ENCODE peak calls at places on chromosome 3, in five cellular contexts. One of them, this sample, is unnamed.

GRCh38 chr3:184284696-184285095 is 8.9 kb downstream of the ECE2 start:
- DNase-seq in stimulated activated CD4-positive, alpha-beta T cell treated with anti-CD3 and anti-CD28 coated beads, Interleukin-15, amount 100 ng/mL, for 24 hours: peak
- DNase-seq in mammary epithelial cell: peak
- DNase-seq in GM10248: peak
- DNase-seq in iPS-NIHi11: peak
- DNase-seq in this sample: peak

GRCh38 chr3:64340636-64341240 is 115.5 kb upstream of the PRICKLE2 start:
- DNase-seq in mammary epithelial cell: peak
- DNase-seq in GM10248: no peak
- DNase-seq in iPS-NIHi11: no peak
- DNase-seq in stimulated activated CD4-positive, alpha-beta T cell treated with anti-CD3 and anti-CD28 coated beads, Interleukin-15, amount 100 ng/mL, for 24 hours: no peak
- DNase-seq in this sample: no peak

GRCh38 chr3:126345231-126345630 is 12.0 kb downstream of the KLF15 start:
- DNase-seq in stimulated activated CD4-positive, alpha-beta T cell treated with anti-CD3 and anti-CD28 coated beads, Interleukin-15, amount 100 ng/mL, for 24 hours: no peak
- DNase-seq in iPS-NIHi11: no peak
- DNase-seq in GM10248: no peak
- DNase-seq in mammary epithelial cell: no peak
- DNase-seq in this sample: no peak

GRCh38 chr3:161957467-161957866 is 460.9 kb downstream of the OTOL1 start:
- DNase-seq in GM10248: no peak
- DNase-seq in iPS-NIHi11: no peak
- DNase-seq in stimulated activated CD4-positive, alpha-beta T cell treated with anti-CD3 and anti-CD28 coated beads, Interleukin-15, amount 100 ng/mL, for 24 hours: no peak
- DNase-seq in mammary epithelial cell: no peak
- DNase-seq in this sample: no peak

GRCh38 chr3:74273091-74273490 is 341.4 kb downstream of the CNTN3 start:
- DNase-seq in GM10248: no peak
- DNase-seq in stimulated activated CD4-positive, alpha-beta T cell treated with anti-CD3 and anti-CD28 coated beads, Interleukin-15, amount 100 ng/mL, for 24 hours: no peak
- DNase-seq in mammary epithelial cell: peak
- DNase-seq in iPS-NIHi11: no peak
- DNase-seq in this sample: no peak

GRCh38 chr3:52551118-52551517 is 14.7 kb downstream of the UQCC5 start:
- DNase-seq in iPS-NIHi11: no peak
- DNase-seq in mammary epithelial cell: no peak
- DNase-seq in GM10248: no peak
- DNase-seq in stimulated activated CD4-positive, alpha-beta T cell treated with anti-CD3 and anti-CD28 coated beads, Interleukin-15, amount 100 ng/mL, for 24 hours: no peak
- DNase-seq in this sample: no peak

GRCh38 chr3:147493065-147493464 is 83.9 kb downstream of the ZIC1 start:
- DNase-seq in iPS-NIHi11: no peak
- DNase-seq in mammary epithelial cell: no peak
- DNase-seq in GM10248: no peak
- DNase-seq in stimulated activated CD4-positive, alpha-beta T cell treated with anti-CD3 and anti-CD28 coated beads, Interleukin-15, amount 100 ng/mL, for 24 hours: no peak
- DNase-seq in this sample: no peak

GRCh38 chr3:126313580-126314304 is 43.5 kb downstream of the KLF15 start:
- DNase-seq in stimulated activated CD4-positive, alpha-beta T cell treated with anti-CD3 and anti-CD28 coated beads, Interleukin-15, amount 100 ng/mL, for 24 hours: no peak
- DNase-seq in GM10248: no peak
- DNase-seq in mammary epithelial cell: no peak
- DNase-seq in iPS-NIHi11: no peak
- DNase-seq in this sample: no peak

GRCh38 chr3:121330118-121330517 is 215.7 kb downstream of the POLQ start:
- DNase-seq in stimulated activated CD4-positive, alpha-beta T cell treated with anti-CD3 and anti-CD28 coated beads, Interleukin-15, amount 100 ng/mL, for 24 hours: no peak
- DNase-seq in GM10248: no peak
- DNase-seq in iPS-NIHi11: no peak
- DNase-seq in mammary epithelial cell: no peak
- DNase-seq in this sample: no peak

GRCh38 chr3:146747928-146748327 is 142.8 kb upstream of the PLSCR5 start:
- DNase-seq in iPS-NIHi11: no peak
- DNase-seq in mammary epithelial cell: peak
- DNase-seq in stimulated activated CD4-positive, alpha-beta T cell treated with anti-CD3 and anti-CD28 coated beads, Interleukin-15, amount 100 ng/mL, for 24 hours: no peak
- DNase-seq in GM10248: no peak
- DNase-seq in this sample: no peak

GRCh38 chr3:191728186-191728585 is 267.2 kb downstream of the PYDC2 start:
- DNase-seq in stimulated activated CD4-positive, alpha-beta T cell treated with anti-CD3 and anti-CD28 coated beads, Interleukin-15, amount 100 ng/mL, for 24 hours: no peak
- DNase-seq in iPS-NIHi11: no peak
- DNase-seq in GM10248: no peak
- DNase-seq in mammary epithelial cell: no peak
- DNase-seq in this sample: no peak

GRCh38 chr3:42613462-42613861 is 13.0 kb downstream of the NKTR start:
- DNase-seq in mammary epithelial cell: no peak
- DNase-seq in stimulated activated CD4-positive, alpha-beta T cell treated with anti-CD3 and anti-CD28 coated beads, Interleukin-15, amount 100 ng/mL, for 24 hours: no peak
- DNase-seq in GM10248: no peak
- DNase-seq in iPS-NIHi11: no peak
- DNase-seq in this sample: no peak

GRCh38 chr3:30440880-30441279 is 165.5 kb upstream of the TGFBR2 start:
- DNase-seq in GM10248: no peak
- DNase-seq in stimulated activated CD4-positive, alpha-beta T cell treated with anti-CD3 and anti-CD28 coated beads, Interleukin-15, amount 100 ng/mL, for 24 hours: no peak
- DNase-seq in iPS-NIHi11: no peak
- DNase-seq in mammary epithelial cell: peak
- DNase-seq in this sample: no peak

GRCh38 chr3:40185029-40185695 is 124.3 kb upstream of the EIF1B start:
- DNase-seq in GM10248: no peak
- DNase-seq in iPS-NIHi11: no peak
- DNase-seq in stimulated activated CD4-positive, alpha-beta T cell treated with anti-CD3 and anti-CD28 coated beads, Interleukin-15, amount 100 ng/mL, for 24 hours: no peak
- DNase-seq in mammary epithelial cell: no peak
- DNase-seq in this sample: no peak

GRCh38 chr3:25751691-25752090 is 31.6 kb downstream of the NGLY1 start:
- DNase-seq in stimulated activated CD4-positive, alpha-beta T cell treated with anti-CD3 and anti-CD28 coated beads, Interleukin-15, amount 100 ng/mL, for 24 hours: no peak
- DNase-seq in GM10248: no peak
- DNase-seq in iPS-NIHi11: no peak
- DNase-seq in mammary epithelial cell: no peak
- DNase-seq in this sample: no peak

GRCh38 chr3:39350714-39351113 is 21.2 kb downstream of the CCR8 start:
- DNase-seq in mammary epithelial cell: no peak
- DNase-seq in iPS-NIHi11: no peak
- DNase-seq in GM10248: no peak
- DNase-seq in stimulated activated CD4-positive, alpha-beta T cell treated with anti-CD3 and anti-CD28 coated beads, Interleukin-15, amount 100 ng/mL, for 24 hours: no peak
- DNase-seq in this sample: no peak

GRCh38 chr3:170058127-170058526 is 20.3 kb downstream of the GPR160 start:
- DNase-seq in mammary epithelial cell: no peak
- DNase-seq in stimulated activated CD4-positive, alpha-beta T cell treated with anti-CD3 and anti-CD28 coated beads, Interleukin-15, amount 100 ng/mL, for 24 hours: no peak
- DNase-seq in GM10248: no peak
- DNase-seq in iPS-NIHi11: no peak
- DNase-seq in this sample: no peak

GRCh38 chr3:101495552-101495951 is 17.5 kb downstream of the SENP7 start:
- DNase-seq in GM10248: no peak
- DNase-seq in mammary epithelial cell: no peak
- DNase-seq in iPS-NIHi11: no peak
- DNase-seq in stimulated activated CD4-positive, alpha-beta T cell treated with anti-CD3 and anti-CD28 coated beads, Interleukin-15, amount 100 ng/mL, for 24 hours: no peak
- DNase-seq in this sample: no peak

GRCh38 chr3:151866711-151867410 is 6.6 kb upstream of the SUCNR1 start:
- DNase-seq in iPS-NIHi11: no peak
- DNase-seq in stimulated activated CD4-positive, alpha-beta T cell treated with anti-CD3 and anti-CD28 coated beads, Interleukin-15, amount 100 ng/mL, for 24 hours: no peak
- DNase-seq in mammary epithelial cell: no peak
- DNase-seq in GM10248: no peak
- DNase-seq in this sample: no peak

GRCh38 chr3:197343656-197344408 is 45.4 kb upstream of the DLG1 start:
- DNase-seq in GM10248: no peak
- DNase-seq in iPS-NIHi11: no peak
- DNase-seq in mammary epithelial cell: no peak
- DNase-seq in stimulated activated CD4-positive, alpha-beta T cell treated with anti-CD3 and anti-CD28 coated beads, Interleukin-15, amount 100 ng/mL, for 24 hours: no peak
- DNase-seq in this sample: no peak

GRCh38 chr3:138947303-138948121 is 495 bp downstream of the FOXL2NB start:
- DNase-seq in GM10248: no peak
- DNase-seq in iPS-NIHi11: no peak
- DNase-seq in mammary epithelial cell: no peak
- DNase-seq in stimulated activated CD4-positive, alpha-beta T cell treated with anti-CD3 and anti-CD28 coated beads, Interleukin-15, amount 100 ng/mL, for 24 hours: no peak
- DNase-seq in this sample: no peak

GRCh38 chr3:176927280-176927679 is 270.0 kb downstream of the TBL1XR1 start:
- DNase-seq in mammary epithelial cell: no peak
- DNase-seq in GM10248: no peak
- DNase-seq in iPS-NIHi11: no peak
- DNase-seq in stimulated activated CD4-positive, alpha-beta T cell treated with anti-CD3 and anti-CD28 coated beads, Interleukin-15, amount 100 ng/mL, for 24 hours: no peak
- DNase-seq in this sample: no peak

GRCh38 chr3:72976182-72976825 is 20.3 kb upstream of the PPP4R2 start:
- DNase-seq in stimulated activated CD4-positive, alpha-beta T cell treated with anti-CD3 and anti-CD28 coated beads, Interleukin-15, amount 100 ng/mL, for 24 hours: no peak
- DNase-seq in GM10248: no peak
- DNase-seq in mammary epithelial cell: no peak
- DNase-seq in iPS-NIHi11: no peak
- DNase-seq in this sample: peak

GRCh38 chr3:17581421-17582080 is 160.9 kb downstream of the TBC1D5 start:
- DNase-seq in mammary epithelial cell: peak
- DNase-seq in stimulated activated CD4-positive, alpha-beta T cell treated with anti-CD3 and anti-CD28 coated beads, Interleukin-15, amount 100 ng/mL, for 24 hours: no peak
- DNase-seq in iPS-NIHi11: no peak
- DNase-seq in GM10248: no peak
- DNase-seq in this sample: no peak

GRCh38 chr3:139588450-139588849 is 48.9 kb upstream of the RBP1 start:
- DNase-seq in GM10248: no peak
- DNase-seq in stimulated activated CD4-positive, alpha-beta T cell treated with anti-CD3 and anti-CD28 coated beads, Interleukin-15, amount 100 ng/mL, for 24 hours: no peak
- DNase-seq in mammary epithelial cell: peak
- DNase-seq in iPS-NIHi11: peak
- DNase-seq in this sample: no peak

GRCh38 chr3:160174621-160175020 is 50.6 kb upstream of the C3orf80 start:
- DNase-seq in stimulated activated CD4-positive, alpha-beta T cell treated with anti-CD3 and anti-CD28 coated beads, Interleukin-15, amount 100 ng/mL, for 24 hours: no peak
- DNase-seq in GM10248: no peak
- DNase-seq in iPS-NIHi11: no peak
- DNase-seq in mammary epithelial cell: no peak
- DNase-seq in this sample: no peak

GRCh38 chr3:58271901-58272501 is 34.0 kb upstream of the RPP14 start:
- DNase-seq in iPS-NIHi11: no peak
- DNase-seq in stimulated activated CD4-positive, alpha-beta T cell treated with anti-CD3 and anti-CD28 coated beads, Interleukin-15, amount 100 ng/mL, for 24 hours: peak
- DNase-seq in mammary epithelial cell: peak
- DNase-seq in GM10248: no peak
- DNase-seq in this sample: peak

This sample was measured in epithelial cell of proximal tubule.